ENCODE peak calls at places on chromosomes 3 and 15, in ten cellular contexts. J is spleen, N is stomach, C is HCT116, A is tibial nerve, W is suprapubic skin, H is heart left ventricle, V is ovary, F is thyroid gland, B is breast epithelium. R is an unnamed sample.

GRCh38 chr3:111801697-111802655 is 57.1 kb upstream of the PHLDB2 start:
- DNase-seq in F (no peak), J (no peak), B (no peak), A (peak; percentile 64), W (no peak), V (no peak), C (no peak), N (no peak), H (no peak), R (no peak)

GRCh38 chr15:101637549-101638318 is 14.4 kb downstream of the TM2D3 start:
- DNase-seq in F (no peak), W (no peak), V (no peak), A (no peak), H (no peak), C (no peak), B (no peak), J (no peak), N (no peak), R (no peak)

GRCh38 chr3:244041-244440 is 47.5 kb downstream of the CHL1 start:
- DNase-seq in J (no peak), B (no peak), V (no peak), W (no peak), N (no peak), A (no peak), H (no peak), C (no peak), F (no peak), R (no peak)

GRCh38 chr15:63244399-63244798 is 33.0 kb upstream of the APH1B start:
- DNase-seq in B (no peak), J (no peak), W (no peak), C (no peak), F (no peak), N (no peak), V (no peak), H (no peak), A (no peak), R (no peak)

GRCh38 chr3:126102011-126102410 is 18.1 kb upstream of the SLC41A3 start:
- DNase-seq in H (no peak), V (no peak), C (no peak), B (peak; percentile 43), F (no peak), W (no peak), N (no peak), J (no peak), A (no peak), R (no peak)

GRCh38 chr3:6985848-6986247 is 124.9 kb downstream of the GRM7 start:
- DNase-seq in B (no peak), N (no peak), F (no peak), W (no peak), C (no peak), H (no peak), J (no peak), A (no peak), V (no peak), R (no peak)

GRCh38 chr15:88797648-88798339 is 5.4 kb upstream of the ACAN start:
- DNase-seq in N (no peak), B (no peak), J (no peak), A (no peak), C (no peak), W (no peak), H (no peak), F (no peak), V (no peak), R (no peak)

GRCh38 chr15:97037080-97037479 is 706.6 kb downstream of the NR2F2 start:
- DNase-seq in B (no peak), A (no peak), F (no peak), V (no peak), J (no peak), W (no peak), N (no peak), H (no peak), C (no peak), R (no peak)

GRCh38 chr3:170914690-170915089 is 6.3 kb upstream of the EIF5A2 start:
- DNase-seq in N (no peak), H (no peak), B (no peak), V (no peak), J (no peak), A (no peak), F (no peak), W (no peak), C (no peak), R (no peak)

GRCh38 chr15:70091649-70092461 is 5.9 kb downstream of the TLE3 start:
- DNase-seq in H (no peak), W (no peak), C (no peak), J (peak; percentile 37), A (no peak), F (peak; percentile 44), N (peak; percentile 67), V (no peak), B (no peak), R (peak; percentile 52)
- H3K36me3 ChIP-seq in H (no peaks in the 10 kb centered on the region), W (no peaks in the 10 kb centered on the region), C (peaks cover 49% of the 10 kb centered on the region), J (peaks cover 18% of the 10 kb centered on the region), A (no peaks in the 10 kb centered on the region), F (no peaks in the 10 kb centered on the region), N (peaks cover 24% of the 10 kb centered on the region), V (no peaks in the 10 kb centered on the region), B (no peaks in the 10 kb centered on the region), R (no peaks in the 10 kb centered on the region)

GRCh38 chr3:100306695-100307094 is 27.9 kb upstream of the NIT2 start:
- DNase-seq in H (no peak), F (no peak), C (no peak), V (no peak), J (no peak), B (no peak), N (no peak), A (no peak), W (no peak), R (no peak)

GRCh38 chr3:100311011-100311410 is 23.5 kb upstream of the NIT2 start:
- DNase-seq in W (no peak), A (no peak), N (no peak), V (no peak), B (no peak), H (no peak), J (no peak), F (no peak), C (no peak), R (no peak)

DNA sequence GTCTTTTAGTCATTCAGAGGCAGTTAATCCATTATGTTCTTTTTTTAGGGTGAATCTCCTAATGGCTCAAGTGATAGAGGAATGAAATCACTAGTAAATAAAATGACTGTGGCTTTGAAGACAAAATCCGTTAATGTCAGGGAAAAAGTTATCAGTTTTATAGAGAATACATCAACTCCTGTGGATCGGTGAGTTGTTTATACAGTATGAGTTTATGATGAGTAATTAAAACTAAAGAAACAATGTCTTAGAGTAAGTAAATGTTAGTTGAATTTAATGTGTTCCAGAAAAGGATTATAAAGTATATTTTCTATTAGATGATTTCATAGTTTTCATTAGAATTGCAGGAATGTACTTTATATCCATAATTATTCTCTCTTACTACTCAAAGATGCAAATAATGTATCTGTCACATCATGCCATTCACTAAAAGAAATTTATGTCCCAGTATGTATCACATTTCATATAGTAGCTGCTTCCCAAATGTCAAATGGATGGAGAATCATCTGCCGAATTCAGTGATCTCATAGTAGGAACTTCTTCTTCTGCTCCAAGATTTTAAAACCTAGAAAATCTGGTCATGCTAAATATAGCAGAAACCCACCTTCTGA is 24.1 kb upstream of the NIT2 start:
- DNase-seq in J (no peak), A (no peak), B (no peak), F (no peak), N (no peak), W (no peak), C (no peak), V (no peak), H (no peak), R (no peak)
- TF ChIP-seq POLR2A in J (no peak), A (no peak), B (no peak), F (no peak), N (no peak), W (no peak), C (no peak), V (no peak), H (no peak), R (no peak)

DNA sequence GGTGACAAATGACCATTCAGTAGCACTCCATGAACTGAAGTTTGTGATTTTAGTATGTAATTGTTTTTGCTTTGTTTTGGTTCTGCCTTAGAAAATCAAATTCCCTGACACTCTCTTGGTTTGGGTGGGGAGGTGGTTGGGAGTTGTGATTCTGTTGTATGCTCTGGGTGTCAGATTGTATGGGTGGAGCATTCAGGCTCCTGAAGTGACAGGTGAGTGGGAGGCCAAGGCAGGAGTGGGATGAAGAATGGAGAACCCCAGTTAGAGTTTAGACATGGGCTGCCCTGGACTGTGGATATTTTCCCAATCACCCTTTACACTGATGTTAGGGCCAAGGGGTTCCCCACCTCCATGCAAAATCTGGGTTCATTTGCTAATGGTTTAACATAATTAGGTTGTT is 83.6 kb downstream of the ARPP21 start:
- DNase-seq in B (no peak), W (no peak), V (no peak), C (no peak), J (no peak), N (no peak), H (no peak), A (no peak), F (no peak), R (no peak)
- H3K36me3 ChIP-seq in B (no peaks in the 10 kb centered on the region), W (no peaks in the 10 kb centered on the region), V (no peaks in the 10 kb centered on the region), C (no peaks in the 10 kb centered on the region), J (no peaks in the 10 kb centered on the region), N (no peaks in the 10 kb centered on the region), H (no peaks in the 10 kb centered on the region), A (no peaks in the 10 kb centered on the region), F (no peaks in the 10 kb centered on the region), R (no peaks in the 10 kb centered on the region)

GRCh38 chr3:182763896-182764295 is 29.4 kb upstream of the ATP11B start:
- DNase-seq in A (no peak), B (no peak), V (no peak), N (no peak), J (no peak), F (no peak), H (no peak), W (no peak), C (no peak), R (no peak)

GRCh38 chr3:182769673-182770072 is 23.6 kb upstream of the ATP11B start:
- DNase-seq in C (no peak), B (no peak), J (no peak), W (no peak), N (no peak), A (no peak), V (no peak), H (no peak), F (no peak), R (no peak)

GRCh38 chr3:182766108-182766507 is 27.2 kb upstream of the ATP11B start:
- DNase-seq in A (no peak), J (no peak), C (no peak), F (no peak), H (no peak), W (no peak), N (no peak), B (no peak), V (no peak), R (no peak)

GRCh38 chr3:182768413-182768812 is 24.9 kb upstream of the ATP11B start:
- DNase-seq in A (no peak), B (no peak), V (no peak), F (no peak), C (no peak), J (no peak), W (no peak), H (no peak), N (no peak), R (no peak)

GRCh38 chr3:182765287-182765686 is 28.0 kb upstream of the ATP11B start:
- DNase-seq in H (no peak), J (no peak), A (no peak), V (no peak), W (no peak), B (no peak), F (no peak), N (no peak), C (no peak), R (no peak)
- TF ChIP-seq POLR2A in H (no peak), J (no peak), A (no peak), V (no peak), W (no peak), B (no peak), F (no peak), N (no peak), C (no peak), R (no peak)

GRCh38 chr15:59028387-59028955 is 41.0 kb downstream of the RNF111 start:
- DNase-seq in B (no peak), H (no peak), A (no peak), N (no peak), V (no peak), C (no peak), J (no peak), F (no peak), W (no peak), R (no peak)
- H3K36me3 ChIP-seq in B (no peaks in the 10 kb centered on the region), H (peaks cover 7% of the 10 kb centered on the region), A (peaks cover 28% of the 10 kb centered on the region), N (peaks cover 32% of the 10 kb centered on the region), V (no peaks in the 10 kb centered on the region), C (peaks cover 2% of the 10 kb centered on the region), J (peaks cover 7% of the 10 kb centered on the region), F (peaks cover 8% of the 10 kb centered on the region), W (peaks cover 30% of the 10 kb centered on the region), R (no peaks in the 10 kb centered on the region)

R was measured in prostate gland.